ENCODE peak calls at places on chromosomes 6 and 20, in six cellular contexts. Q, A, E, T, P and Y are unnamed samples.
A peak's percentile ranks its signal among the peaks of the same experiment; 100 is the strongest.

GRCh38 chr6:160102956-160103824 is 18.4 kb upstream of the SLC22A1 start:
- DNase-seq in Q (peak; percentile 54), A (no peak), E (no peak), T (peak; percentile 39), P (no peak), Y (no peak)

GRCh38 chr20:31835977-31836852 is 9.2 kb downstream of the FOXS1 start:
- DNase-seq in Q (peak; percentile 88), A (peak; percentile 66), E (peak; percentile 65), T (no peak), P (peak; percentile 71), Y (no peak)

GRCh38 chr6:73032586-73032985 is 192.7 kb downstream of the KHDC1L start:
- DNase-seq in Q (peak; percentile 38), A (no peak), E (no peak), T (no peak), P (no peak), Y (no peak)

GRCh38 chr6:153047386-153047785 is 44.9 kb upstream of the MTRF1L start:
- DNase-seq in Q (no peak), A (no peak), E (no peak), T (no peak), P (no peak), Y (no peak)

GRCh38 chr20:44711237-44711636 is 3.9 kb upstream of the CCN5 start:
- DNase-seq in Q (peak; percentile 71), A (no peak), E (no peak), T (no peak), P (no peak), Y (no peak)

GRCh38 chr20:35344354-35344837 is 52.2 kb upstream of the FAM83C start:
- DNase-seq in Q (peak; percentile 95), A (peak; percentile 75), E (no peak), T (no peak), P (no peak), Y (no peak)

GRCh38 chr6:2734517-2735076 is 16.1 kb downstream of the MYLK4 start:
- DNase-seq in Q (no peak), A (no peak), E (no peak), T (no peak), P (no peak), Y (no peak)

GRCh38 chr20:46853926-46854325 is 40.7 kb upstream of the EYA2 start:
- DNase-seq in Q (no peak), A (peak; percentile 55), E (no peak), T (no peak), P (no peak), Y (no peak)

GRCh38 chr20:52269327-52269726 is 77.7 kb upstream of the ZFP64 start:
- DNase-seq in Q (peak; percentile 35), A (no peak), E (no peak), T (no peak), P (no peak), Y (no peak)

GRCh38 chr20:17871181-17871580 is 97.4 kb downstream of the SNX5 start:
- DNase-seq in Q (no peak), A (no peak), E (no peak), T (no peak), P (no peak), Y (no peak)

GRCh38 chr6:134117409-134117808 is 65.0 kb upstream of the SLC2A12 start:
- DNase-seq in Q (no peak), A (no peak), E (no peak), T (no peak), P (no peak), Y (no peak)

GRCh38 chr6:89859744-89860143 is 30.1 kb downstream of the CASP8AP2 start:
- DNase-seq in Q (no peak), A (no peak), E (no peak), T (no peak), P (peak; percentile 49), Y (no peak)

GRCh38 chr20:41411458-41411857 is 44.8 kb upstream of the EMILIN3 start:
- DNase-seq in Q (peak; percentile 67), A (no peak), E (no peak), T (no peak), P (no peak), Y (no peak)

GRCh38 chr6:108274546-108274945 is 13.7 kb upstream of the SNX3 start:
- DNase-seq in Q (no peak), A (no peak), E (no peak), T (no peak), P (no peak), Y (no peak)

GRCh38 chr6:85143686-85144085 is 306.2 kb upstream of the NT5E start:
- DNase-seq in Q (no peak), A (no peak), E (no peak), T (no peak), P (no peak), Y (no peak)

GRCh38 chr20:59004493-59004762 is 2.6 kb downstream of the CTSZ start:
- DNase-seq in Q (no peak), A (peak; percentile 71), E (no peak), T (no peak), P (no peak), Y (no peak)

GRCh38 chr6:56573624-56574023 is 69.1 kb downstream of the DST start:
- DNase-seq in Q (no peak), A (no peak), E (no peak), T (no peak), P (no peak), Y (no peak)

GRCh38 chr20:37627060-37627766 is 66.6 kb upstream of the CTNNBL1 start:
- DNase-seq in Q (peak; percentile 50), A (peak; percentile 51), E (peak; percentile 41), T (peak; percentile 70), P (peak; percentile 45), Y (peak; percentile 88)

GRCh38 chr20:61311656-61312387 is 59.8 kb downstream of the CDH4 start:
- DNase-seq in Q (peak; percentile 25), A (no peak), E (no peak), T (no peak), P (no peak), Y (no peak)

GRCh38 chr20:22684072-22684762 is 99.8 kb upstream of the FOXA2 start:
- DNase-seq in Q (peak; percentile 68), A (peak; percentile 70), E (peak; percentile 66), T (peak; percentile 82), P (peak; percentile 70), Y (peak; percentile 75)

GRCh38 chr6:157104803-157105202 is 218.5 kb downstream of the TMEM242 start:
- DNase-seq in Q (no peak), A (no peak), E (no peak), T (no peak), P (no peak), Y (no peak)

GRCh38 chr6:16966821-16967817 is 134.7 kb upstream of the STMND1 start:
- DNase-seq in Q (peak; percentile 67), A (no peak), E (no peak), T (no peak), P (no peak), Y (no peak)

GRCh38 chr6:16964553-16965499 is 137.0 kb upstream of the STMND1 start:
- DNase-seq in Q (peak; percentile 67), A (peak; percentile 77), E (peak; percentile 72), T (peak; percentile 78), P (peak; percentile 65), Y (peak; percentile 84)

GRCh38 chr6:16961577-16961976 is 140.3 kb upstream of the STMND1 start:
- DNase-seq in Q (no peak), A (no peak), E (no peak), T (no peak), P (no peak), Y (no peak)

GRCh38 chr6:16969699-16970695 is 131.9 kb upstream of the STMND1 start:
- DNase-seq in Q (peak; percentile 20), A (no peak), E (no peak), T (no peak), P (no peak), Y (no peak)

GRCh38 chr6:16965679-16966078 is 136.2 kb upstream of the STMND1 start:
- DNase-seq in Q (no peak), A (no peak), E (no peak), T (no peak), P (no peak), Y (no peak)
- TF ChIP-seq CTCF in Q (no peak), A (no peak), E (no peak), T (no peak), P (no peak), Y (no peak)

DNA sequence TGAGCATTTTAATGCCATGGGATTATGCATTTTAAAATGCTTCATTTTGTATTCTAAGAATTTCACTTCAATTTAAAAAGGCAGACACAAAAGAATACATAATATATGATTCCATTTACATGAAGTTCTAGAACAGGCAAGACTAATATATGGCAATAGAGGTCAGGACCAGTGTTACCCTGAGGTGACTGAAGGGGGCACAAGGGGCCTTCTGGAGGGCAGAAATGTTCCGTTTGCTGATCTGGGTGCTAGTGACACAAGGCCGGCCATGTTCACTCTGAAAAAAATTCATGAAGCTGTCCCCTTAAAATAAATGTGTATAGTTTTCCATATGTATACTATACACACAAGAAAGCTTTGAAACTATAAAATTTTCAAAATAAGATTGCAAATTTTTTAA is 28.5 kb downstream of the TASP1 start:
- DNase-seq in Q (no peak), A (no peak), E (no peak), T (peak; percentile 14), P (no peak), Y (no peak)
- TF ChIP-seq CTCF in Q (peak; percentile 18), A (no peak), E (no peak), T (no peak), P (peak; percentile 21), Y (peak; percentile 13)

GRCh38 chr6:52724041-52724405 is 39.3 kb downstream of the GSTA2 start:
- DNase-seq in Q (peak; percentile 91), A (no peak), E (no peak), T (no peak), P (no peak), Y (no peak)

GRCh38 chr6:52725133-52725529 is 38.1 kb downstream of the GSTA2 start:
- DNase-seq in Q (peak; percentile 36), A (no peak), E (peak; percentile 55), T (no peak), P (no peak), Y (no peak)

GRCh38 chr6:52726193-52726542 is 37.1 kb downstream of the GSTA2 start:
- DNase-seq in Q (no peak), A (no peak), E (no peak), T (no peak), P (no peak), Y (no peak)

GRCh38 chr6:52725530-52726192 is 37.6 kb downstream of the GSTA2 start:
- DNase-seq in Q (peak; percentile 43), A (no peak), E (no peak), T (no peak), P (no peak), Y (no peak)

DNA sequence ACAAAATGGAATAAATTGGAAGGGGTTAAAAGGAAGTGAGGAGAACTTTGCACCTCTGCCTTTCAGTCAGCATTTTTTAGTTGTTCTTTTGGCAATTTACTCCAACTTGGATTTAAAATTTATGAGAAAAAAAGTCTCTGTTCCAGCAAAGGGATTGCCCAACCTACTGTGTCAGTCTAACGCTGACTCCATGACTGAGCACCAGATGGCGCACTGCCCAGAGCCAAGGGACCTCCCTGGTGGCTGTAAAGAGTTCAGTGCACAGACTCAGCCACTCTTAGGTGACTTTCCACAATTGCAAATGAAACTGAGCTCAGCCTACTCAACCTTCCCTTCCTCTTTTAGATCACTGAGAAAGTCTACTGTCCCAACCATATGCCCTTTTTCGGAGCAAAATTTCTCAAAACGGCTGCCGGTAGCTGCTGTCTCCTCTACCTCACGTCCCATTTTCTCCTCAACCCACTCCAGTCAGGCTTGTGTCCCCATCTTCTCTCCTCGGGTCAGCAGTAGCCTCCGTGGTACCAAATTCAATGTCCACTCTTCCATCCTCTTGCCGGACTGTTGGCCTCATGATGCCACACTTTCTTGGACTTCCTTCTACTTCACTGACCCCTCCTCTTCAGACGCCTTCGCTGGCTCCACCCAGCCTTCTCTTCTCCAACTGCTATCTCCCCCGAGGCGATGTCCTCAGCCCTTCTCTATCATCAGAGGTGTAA is 38.7 kb downstream of the GSTA2 start:
- DNase-seq in Q (peak; percentile 83), A (peak; percentile 84), E (peak; percentile 93), T (peak; percentile 52), P (peak; percentile 78), Y (peak; percentile 64)
- TF ChIP-seq CTCF in Q (peak; percentile 63), A (peak; percentile 52), E (peak; percentile 26), T (peak; percentile 31), P (peak; percentile 90), Y (peak; percentile 67)

GRCh38 chr6:149079456-149079855 is 238.1 kb upstream of the TAB2 start:
- DNase-seq in Q (no peak), A (no peak), E (no peak), T (no peak), P (no peak), Y (no peak)
- TF ChIP-seq CTCF in Q (no peak), A (no peak), E (no peak), T (no peak), P (no peak), Y (no peak)